ENCODE peak calls at places on chromosomes 1 and 21, in seven cellular contexts. C is CD4-positive, alpha-beta T cell; H is lower leg skin; U is heart right ventricle; T is glutamatergic neuron; O is hepatocyte; Q is ovary. F is an unnamed sample.

GRCh38 chr1:206723500-206724472 is 39.1 kb downstream of the MAPKAPK2 start:
- DNase-seq in C (no peak), H (no peak), U (no peak), T (no peak), O (peak; percentile 45), Q (peak; percentile 52), F (no peak)

GRCh38 chr1:221439734-221440436 is 302.0 kb downstream of the DUSP10 start:
- DNase-seq in C (no peak), H (no peak), U (peak; percentile 3), T (no peak), O (peak; percentile 56), Q (no peak), F (no peak)

GRCh38 chr1:110594466-110595076 is 11.6 kb downstream of the KCNA2 start:
- DNase-seq in C (no peak), H (no peak), U (no peak), T (no peak), O (no peak), Q (no peak), F (no peak)

GRCh38 chr1:6008696-6009095 is 16.5 kb upstream of the NPHP4 start:
- DNase-seq in C (no peak), H (no peak), U (no peak), T (no peak), O (no peak), Q (no peak), F (no peak)

GRCh38 chr1:59186656-59187055 is 110.2 kb upstream of the FGGY start:
- DNase-seq in C (no peak), H (peak; percentile 23), U (no peak), T (no peak), O (peak; percentile 22), Q (peak; percentile 34), F (no peak)

GRCh38 chr1:234281826-234282489 is 91.3 kb upstream of the COA6 start:
- DNase-seq in C (no peak), H (no peak), U (no peak), T (no peak), O (peak; percentile 7), Q (no peak), F (no peak)

GRCh38 chr1:2405588-2406295 is 6.6 kb downstream of the PEX10 start:
- DNase-seq in C (no peak), H (no peak), U (no peak), T (no peak), O (no peak), Q (no peak), F (no peak)

GRCh38 chr1:231039161-231040018 is 664 bp downstream of the FAM89A start:
- DNase-seq in C (peak; percentile 4), H (no peak), U (peak; percentile 11), T (peak; percentile 61), O (peak; percentile 73), Q (peak; percentile 41), F (peak; percentile 32)

GRCh38 chr1:110453829-110454228 is 2.9 kb downstream of the PROK1 start:
- DNase-seq in C (no peak), H (no peak), U (no peak), T (no peak), O (no peak), Q (no peak), F (no peak)

GRCh38 chr1:7107109-7107830 is 322.0 kb downstream of the CAMTA1 start:
- DNase-seq in C (no peak), H (no peak), U (no peak), T (no peak), O (no peak), Q (no peak), F (no peak)

GRCh38 chr1:162327144-162327790 is 49.4 kb downstream of the SPATA46 start:
- DNase-seq in C (no peak), H (no peak), U (no peak), T (no peak), O (no peak), Q (no peak), F (no peak)

GRCh38 chr1:29305943-29306342 is 69.6 kb downstream of the PTPRU start:
- DNase-seq in C (no peak), H (no peak), U (no peak), T (peak; percentile 4), O (no peak), Q (no peak), F (no peak)

GRCh38 chr1:178962853-178963810 is 62.6 kb upstream of the FAM20B start:
- DNase-seq in C (no peak), H (no peak), U (no peak), T (no peak), O (no peak), Q (no peak), F (no peak)

GRCh38 chr1:80896957-80897356 is 903.8 kb upstream of the ADGRL2 start:
- DNase-seq in C (no peak), H (no peak), U (no peak), T (no peak), O (no peak), Q (no peak), F (no peak)

GRCh38 chr1:227549892-227550291 is 13.5 kb upstream of the ZNF678 start:
- DNase-seq in C (no peak), H (no peak), U (no peak), T (no peak), O (peak; percentile 3), Q (no peak), F (no peak)

GRCh38 chr1:41758904-41759548 is 159.7 kb downstream of the HIVEP3 start:
- DNase-seq in C (no peak), H (no peak), U (no peak), T (no peak), O (no peak), Q (no peak), F (no peak)

GRCh38 chr1:66088787-66089186 is 296.1 kb downstream of the PDE4B start:
- DNase-seq in C (no peak), H (no peak), U (no peak), T (no peak), O (no peak), Q (no peak), F (no peak)

GRCh38 chr1:90405726-90406125 is 311.4 kb downstream of the BARHL2 start:
- DNase-seq in C (no peak), H (no peak), U (no peak), T (no peak), O (no peak), Q (no peak), F (no peak)

GRCh38 chr1:55304306-55304705 is 89.1 kb upstream of the USP24 start:
- DNase-seq in C (no peak), H (no peak), U (peak; percentile 30), T (peak; percentile 24), O (no peak), Q (no peak), F (no peak)

GRCh38 chr1:237769916-237770315 is 120.8 kb downstream of the ZP4 start:
- DNase-seq in C (no peak), H (no peak), U (no peak), T (no peak), O (no peak), Q (no peak), F (no peak)

GRCh38 chr21:38468989-38469388 is 29.3 kb downstream of the ERG start:
- DNase-seq in C (no peak), H (no peak), U (no peak), T (no peak), O (peak; percentile 51), Q (no peak), F (no peak)

DNA sequence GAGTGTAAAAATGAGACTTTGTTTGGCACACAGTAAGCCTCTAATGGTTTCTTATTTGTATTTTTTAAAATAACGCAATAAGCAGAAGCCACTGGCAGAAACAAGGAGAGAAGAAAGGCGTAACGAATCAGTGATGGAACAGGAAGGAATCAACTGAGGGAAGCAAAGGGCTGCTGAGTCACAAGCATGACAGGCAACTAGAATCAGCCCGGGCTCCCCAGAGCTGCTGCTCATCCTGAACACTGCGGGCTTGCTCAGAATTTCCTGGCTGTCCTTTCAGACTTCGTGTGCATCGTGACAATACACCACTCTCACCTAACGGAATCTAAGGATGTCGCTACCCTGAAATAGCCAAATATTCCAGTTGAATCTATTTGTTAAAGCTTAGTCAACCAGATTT is 20.7 kb upstream of the RGS2 start:
- DNase-seq in C (no peak), H (peak; percentile 48), U (no peak), T (no peak), O (peak; percentile 50), Q (peak; percentile 33), F (peak; percentile 26)
- TF ChIP-seq CTCF in C (no peak), H (no peak), U (no peak), T (no peak), O (no peak), Q (no peak), F (no peak)

GRCh38 chr1:154936416-154937050 is at the start of gene PMVK:
- DNase-seq in C (peak; percentile 91), H (peak; percentile 95), U (peak; percentile 98), T (peak; percentile 91), O (peak; percentile 97), Q (peak; percentile 97), F (peak; percentile 86)
- TF ChIP-seq CTCF in C (peak; percentile 51), H (peak; percentile 29), U (peak; percentile 62), T (no peak), O (peak; percentile 41), Q (peak; percentile 55), F (no peak)

GRCh38 chr1:155057788-155058211 is 5.7 kb upstream of the EFNA4 start:
- DNase-seq in C (no peak), H (no peak), U (no peak), T (no peak), O (no peak), Q (no peak), F (no peak)
- TF ChIP-seq CTCF in C (no peak), H (no peak), U (no peak), T (no peak), O (no peak), Q (no peak), F (peak; percentile 12)

GRCh38 chr1:40184193-40184592 is 23.0 kb downstream of the RLF start:
- DNase-seq in C (no peak), H (no peak), U (no peak), T (no peak), O (no peak), Q (no peak), F (no peak)

GRCh38 chr1:40187399-40187798 is 26.2 kb downstream of the RLF start:
- DNase-seq in C (no peak), H (no peak), U (no peak), T (no peak), O (no peak), Q (no peak), F (no peak)

GRCh38 chr1:40185951-40186864 is 25.0 kb downstream of the RLF start:
- DNase-seq in C (no peak), H (no peak), U (no peak), T (no peak), O (no peak), Q (no peak), F (no peak)

GRCh38 chr1:40179496-40180089 is 18.4 kb downstream of the RLF start:
- DNase-seq in C (no peak), H (no peak), U (no peak), T (no peak), O (no peak), Q (no peak), F (no peak)

DNA sequence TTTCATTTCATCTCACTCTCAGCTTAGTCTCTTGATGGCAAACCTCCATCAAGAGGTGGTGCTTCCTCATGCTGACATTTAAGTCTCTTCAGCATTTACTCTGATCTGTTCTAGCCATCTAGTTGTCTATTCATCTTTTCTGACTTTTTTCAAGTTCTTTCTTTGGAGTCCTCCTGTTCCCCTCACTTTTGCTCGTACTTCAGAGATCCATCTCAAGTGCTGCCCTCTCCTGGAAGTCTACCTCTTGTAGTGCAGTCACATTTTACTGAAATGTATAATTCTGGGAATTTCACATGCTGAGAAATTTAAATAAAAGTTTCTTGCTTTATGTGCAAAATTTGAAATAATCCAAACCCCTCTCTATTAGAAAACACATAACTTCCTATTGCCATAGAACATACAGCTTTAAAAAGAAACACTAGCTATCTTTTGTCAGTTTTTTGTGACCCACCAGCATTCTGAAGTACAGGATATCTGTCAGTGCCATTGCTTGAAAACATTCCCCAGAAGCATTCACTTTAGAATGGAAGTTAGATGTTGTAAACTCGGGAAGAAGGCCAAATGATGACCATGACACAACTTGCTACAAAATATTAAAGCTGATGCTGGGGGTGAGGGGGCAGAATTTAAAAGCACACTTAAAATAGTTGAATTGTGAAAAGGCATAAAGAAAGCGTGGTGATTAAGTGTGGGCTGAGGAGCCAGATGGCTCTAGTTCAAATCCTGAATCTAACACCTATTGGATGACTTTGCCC is 21.9 kb downstream of the RLF start:
- DNase-seq in C (no peak), H (no peak), U (no peak), T (no peak), O (peak; percentile 30), Q (no peak), F (peak; percentile 37)
- TF ChIP-seq CTCF in C (peak; percentile 44), H (no peak), U (peak; percentile 43), T (no peak), O (peak; percentile 53), Q (no peak), F (peak; percentile 41)

F was measured in endothelial cell.